ENCODE peak calls at places on chromosome 18, in five cellular contexts. T, W, F, I and V are unnamed samples.

GRCh38 chr18:48785091-48785614 is 165.6 kb downstream of the SMAD7 start:
- DNase-seq in F (no peak), T (peak; percentile 16), W (no peak), I (no peak), V (no peak)

GRCh38 chr18:50429207-50429948 is 54.5 kb downstream of the SKA1 start:
- DNase-seq in F (no peak), W (no peak), T (no peak), I (no peak), V (no peak)

GRCh38 chr18:12628706-12629702 is 28.9 kb downstream of the SPIRE1 start:
- DNase-seq in T (no peak), I (no peak), F (no peak), W (no peak), V (no peak)

GRCh38 chr18:8657873-8658521 is 47.4 kb upstream of the MTCL1 start:
- DNase-seq in F (no peak), I (no peak), W (no peak), T (no peak), V (no peak)

GRCh38 chr18:56305583-56305982 is 332.8 kb downstream of the TXNL1 start:
- DNase-seq in T (no peak), I (no peak), W (no peak), F (no peak), V (no peak)

GRCh38 chr18:22311301-22311700 is 106.4 kb downstream of the CTAGE1 start:
- DNase-seq in T (no peak), W (no peak), I (no peak), F (no peak), V (no peak)

GRCh38 chr18:12543697-12544096 is 114.2 kb downstream of the SPIRE1 start:
- DNase-seq in T (no peak), I (no peak), F (no peak), W (no peak), V (no peak)

GRCh38 chr18:61398961-61399632 is 65.9 kb downstream of the CDH20 start:
- DNase-seq in I (no peak), W (no peak), T (no peak), F (no peak), V (no peak)